ENCODE peak calls at places on chromosomes 7 and 10, in five cellular contexts. Q is keratinocyte, A is colonic mucosa, P is upper lobe of right lung, G is RWPE1. N is an unnamed sample.

GRCh38 chr10:129057856-129058663 is 409.0 kb upstream of the MGMT start:
- DNase-seq in A (no peak), P (no peak), Q (no peak), G (no peak), N (peak; percentile 50)

GRCh38 chr7:40101201-40101600 is 33.2 kb downstream of the MPLKIP start:
- DNase-seq in A (no peak), P (no peak), G (no peak), Q (no peak), N (no peak)

GRCh38 chr7:4129481-4130122 is 552.5 kb upstream of the FOXK1 start:
- DNase-seq in Q (no peak), A (no peak), P (peak; percentile 57), G (no peak), N (no peak)

GRCh38 chr7:89695241-89695640 is 459.0 kb upstream of the STEAP1 start:
- DNase-seq in P (no peak), Q (no peak), A (no peak), G (no peak), N (no peak)

GRCh38 chr10:124652200-124652599 is 92.0 kb downstream of the FAM53B start:
- DNase-seq in P (no peak), G (no peak), A (no peak), Q (no peak), N (no peak)

GRCh38 chr7:51732951-51733350 is 416.3 kb upstream of the COBL start:
- DNase-seq in A (no peak), G (no peak), P (no peak), Q (no peak), N (no peak)

GRCh38 chr7:5769571-5769970 is 11.9 kb downstream of the RNF216 start:
- DNase-seq in G (no peak), P (no peak), Q (no peak), A (no peak), N (no peak)

GRCh38 chr10:69696073-69696731 is 66.2 kb downstream of the FAM241B start:
- DNase-seq in G (peak; percentile 68), P (no peak), Q (no peak), A (no peak), N (no peak)

GRCh38 chr7:26705567-26705966 is 158.8 kb downstream of the SKAP2 start:
- DNase-seq in A (peak; percentile 36), G (peak; percentile 80), Q (no peak), P (no peak), N (no peak)

GRCh38 chr10:101778151-101778780 is 2.4 kb upstream of the FGF8 start:
- DNase-seq in G (no peak), A (no peak), Q (no peak), P (peak; percentile 52), N (peak; percentile 67)

GRCh38 chr7:101869026-101869900 is 51.8 kb downstream of the CUX1 start:
- DNase-seq in G (no peak), A (no peak), P (no peak), Q (no peak), N (no peak)

GRCh38 chr10:1163204-1163660 is 107.0 kb downstream of the WDR37 start:
- DNase-seq in P (no peak), A (no peak), G (no peak), Q (no peak), N (no peak)

GRCh38 chr7:79157281-79157680 is 296.2 kb downstream of the MAGI2 start:
- DNase-seq in P (no peak), A (no peak), G (no peak), Q (no peak), N (no peak)

GRCh38 chr10:17671307-17671706 is 27.4 kb downstream of the STAM start:
- DNase-seq in A (no peak), Q (no peak), G (no peak), P (no peak), N (no peak)

GRCh38 chr7:4204530-4205165 is 477.4 kb upstream of the FOXK1 start:
- DNase-seq in G (no peak), A (no peak), Q (no peak), P (no peak), N (no peak)

GRCh38 chr10:86964061-86964846 is 4.0 kb upstream of the ADIRF start:
- DNase-seq in Q (no peak), A (no peak), G (no peak), P (no peak), N (peak; percentile 72)

GRCh38 chr10:484925-485661 is 204.4 kb downstream of the DIP2C start:
- DNase-seq in A (peak; percentile 20), G (peak; percentile 7), Q (no peak), P (no peak), N (peak; percentile 71)

GRCh38 chr10:99906470-99906869 is 103.3 kb downstream of the DNMBP start:
- DNase-seq in G (peak; percentile 97), A (no peak), Q (peak; percentile 90), P (no peak), N (no peak)

GRCh38 chr10:70738425-70739121 is 46.6 kb downstream of the TBATA start:
- DNase-seq in P (no peak), G (no peak), Q (no peak), A (no peak), N (no peak)

GRCh38 chr7:47536705-47537611 is 45.0 kb downstream of the TNS3 start:
- DNase-seq in P (peak; percentile 81), G (peak; percentile 67), A (peak; percentile 58), Q (no peak), N (peak; percentile 82)

GRCh38 chr10:74542077-74542476 is 284.3 kb upstream of the KAT6B start:
- DNase-seq in Q (no peak), G (no peak), A (no peak), P (no peak), N (no peak)

GRCh38 chr10:73800560-73801252 is 10.7 kb downstream of the NDST2 start:
- DNase-seq in A (no peak), G (no peak), Q (no peak), P (peak; percentile 45), N (no peak)

GRCh38 chr7:151137076-151137611 is 30.4 kb downstream of the GBX1 start:
- DNase-seq in Q (no peak), A (no peak), G (no peak), P (peak; percentile 51), N (no peak)

GRCh38 chr7:138258194-138258554 is 181.9 kb downstream of the AKR1D1 start:
- DNase-seq in A (no peak), G (no peak), Q (no peak), P (no peak), N (no peak)

GRCh38 chr10:101266396-101267298 is 37.4 kb upstream of the LBX1 start:
- DNase-seq in G (no peak), P (no peak), Q (no peak), A (no peak), N (no peak)

GRCh38 chr10:121914661-121915060 is 13.2 kb downstream of the ATE1 start:
- DNase-seq in G (no peak), A (no peak), P (no peak), Q (no peak), N (no peak)

GRCh38 chr10:121911421-121911697 is 16.5 kb downstream of the ATE1 start:
- DNase-seq in G (no peak), A (no peak), P (no peak), Q (no peak), N (no peak)

GRCh38 chr10:121904888-121905287 is 22.9 kb downstream of the ATE1 start:
- DNase-seq in A (no peak), Q (no peak), G (no peak), P (no peak), N (no peak)

DNA sequence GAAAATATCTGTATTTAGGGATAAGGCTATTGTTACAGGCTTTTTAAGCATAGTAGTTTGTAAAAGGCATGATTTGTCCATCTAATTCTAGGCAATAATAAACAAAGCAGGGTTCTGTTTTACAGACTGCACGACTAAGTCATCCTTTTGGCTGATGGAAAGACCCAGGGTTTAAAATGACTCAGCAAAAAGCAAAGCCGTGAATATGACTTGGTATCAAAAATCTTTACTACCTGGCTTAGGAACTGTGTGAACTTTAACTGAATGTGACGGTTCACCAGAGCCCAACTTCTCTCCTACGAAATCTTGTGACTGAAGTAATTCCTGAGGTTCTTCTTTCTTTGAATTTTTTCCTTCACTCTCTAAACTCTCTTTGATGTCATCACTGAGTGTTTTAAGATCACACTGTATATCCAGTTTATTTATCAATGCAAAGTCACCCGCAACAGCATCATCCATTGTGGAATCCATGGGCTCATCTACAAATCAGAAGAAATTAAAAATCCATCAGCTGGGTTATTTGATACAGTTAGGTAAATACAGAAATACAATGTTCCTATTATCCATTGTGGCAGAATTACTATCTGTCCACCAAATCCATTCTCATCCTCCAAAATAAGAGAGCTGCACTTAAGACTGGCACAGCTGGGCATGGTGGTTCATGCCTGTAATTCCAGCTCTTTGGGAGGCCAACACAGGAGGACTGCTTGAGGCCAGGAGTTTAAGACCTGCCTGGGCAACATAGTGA is 17.0 kb downstream of the ATE1 start:
- DNase-seq in Q (no peak), A (no peak), P (no peak), G (no peak), N (no peak)
- H3K27ac ChIP-seq in Q (no peak overlapping the region), A (no peak overlapping the region), P (no peak overlapping the region), G (no peak overlapping the region), N (no peak overlapping the region)

DNA sequence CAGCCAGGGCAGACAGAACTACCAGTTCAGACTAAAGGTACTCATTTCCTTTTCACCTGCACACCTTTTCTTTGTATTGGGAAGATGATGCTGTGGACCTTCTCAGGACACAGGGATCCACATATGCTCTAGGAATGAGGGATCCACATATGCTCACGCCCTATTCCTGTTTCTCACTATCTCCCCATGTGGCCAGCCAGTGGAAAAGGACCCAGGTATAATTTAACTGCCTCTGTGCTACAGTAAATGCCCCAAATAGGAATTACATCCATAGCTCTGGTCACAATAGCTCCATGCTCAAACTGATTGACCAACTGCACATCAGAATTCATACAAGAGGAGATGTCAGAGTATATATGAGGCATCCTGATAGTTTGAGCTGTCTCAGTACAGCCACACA is 43.8 kb downstream of the CTTNBP2 start:
- DNase-seq in A (no peak), P (no peak), Q (no peak), G (no peak), N (no peak)
- TF ChIP-seq CTCF in A (no peak), P (no peak), Q (peak; percentile 15), G (no peak), N (no peak)

GRCh38 chr10:80199828-80200227 is 5.5 kb downstream of the ANXA11 start:
- DNase-seq in Q (no peak), A (peak; percentile 58), G (no peak), P (no peak), N (peak; percentile 86)

GRCh38 chr10:80201592-80202256 is 3.6 kb downstream of the ANXA11 start:
- DNase-seq in A (no peak), G (no peak), P (peak; percentile 69), Q (no peak), N (no peak)

GRCh38 chr10:80200259-80200658 is 5.1 kb downstream of the ANXA11 start:
- DNase-seq in A (no peak), P (no peak), G (no peak), Q (no peak), N (no peak)

GRCh38 chr10:80202934-80203834 is 2.2 kb downstream of the ANXA11 start:
- DNase-seq in G (peak; percentile 34), A (peak; percentile 75), Q (no peak), P (peak; percentile 74), N (peak; percentile 92)

DNA sequence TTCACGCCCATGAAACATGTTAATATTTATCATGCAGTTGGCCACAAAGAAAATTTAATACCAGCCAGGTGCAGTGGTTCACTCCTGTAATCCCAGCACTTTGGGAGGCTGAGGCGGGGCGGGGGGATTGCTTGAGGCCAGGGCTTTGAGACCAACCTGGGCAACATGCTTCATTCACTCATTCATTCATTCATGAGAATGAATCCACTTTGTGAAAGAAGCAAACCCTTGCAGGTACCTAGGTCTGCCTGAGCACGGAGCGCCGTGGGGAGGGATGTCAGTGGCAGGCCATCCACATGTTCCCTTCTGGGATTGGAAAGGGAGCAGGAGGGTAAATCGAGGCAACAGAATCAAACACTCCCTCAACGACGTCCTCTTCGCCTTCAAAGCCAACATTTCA is 4.7 kb downstream of the ANXA11 start:
- DNase-seq in P (no peak), A (no peak), Q (no peak), G (no peak), N (no peak)
- H3K27ac ChIP-seq in P (peak overlapping the region; percentile 96), A (peak overlapping the region; percentile 99), Q (no peak overlapping the region), G (no peak overlapping the region), N (peak overlapping the region; percentile 100)

GRCh38 chr7:70585071-70585470 is 546.9 kb upstream of the GALNT17 start:
- DNase-seq in P (no peak), G (no peak), A (no peak), Q (no peak), N (no peak)
- TF ChIP-seq CTCF in P (no peak), G (no peak), A (no peak), Q (peak; percentile 51), N (no peak)

N was measured in coronary artery.